ENCODE peak calls at places on chromosomes 16 and 17, in seven cellular contexts. One of them, this sample, is unnamed.
A peak's percentile ranks its signal among the peaks of the same experiment; 100 is the strongest.

GRCh38 chr17:66737524-66737923 is 97.4 kb upstream of the CACNG5 start:
- DNase-seq in WERI-Rb-1: peak; percentile 84
- DNase-seq in tibial artery: peak; percentile 27
- DNase-seq in GM12865: no peak
- DNase-seq in GM10248: no peak
- DNase-seq in fibroblast of lung: peak; percentile 45
- DNase-seq in epithelial cell of proximal tubule: no peak
- DNase-seq in this sample: peak; percentile 35

GRCh38 chr17:64418506-64419339 is 28.1 kb upstream of the PECAM1 start:
- DNase-seq in fibroblast of lung: peak; percentile 89
- DNase-seq in GM10248: peak; percentile 63
- DNase-seq in epithelial cell of proximal tubule: peak; percentile 16
- DNase-seq in tibial artery: no peak
- DNase-seq in WERI-Rb-1: no peak
- DNase-seq in GM12865: peak; percentile 70
- DNase-seq in this sample: peak; percentile 47

GRCh38 chr16:85752511-85753420 is 1.9 kb upstream of the C16orf74 start:
- DNase-seq in tibial artery: no peak
- DNase-seq in GM10248: no peak
- DNase-seq in GM12865: peak; percentile 85
- DNase-seq in WERI-Rb-1: peak; percentile 81
- DNase-seq in epithelial cell of proximal tubule: no peak
- DNase-seq in fibroblast of lung: peak; percentile 34
- DNase-seq in this sample: no peak

GRCh38 chr17:17993366-17993765 is 20.7 kb downstream of the DRC3 start:
- DNase-seq in epithelial cell of proximal tubule: no peak
- DNase-seq in GM10248: no peak
- DNase-seq in tibial artery: no peak
- DNase-seq in fibroblast of lung: no peak
- DNase-seq in WERI-Rb-1: no peak
- DNase-seq in GM12865: no peak
- DNase-seq in this sample: no peak

GRCh38 chr16:997440-998051 is 16.0 kb downstream of the SOX8 start:
- DNase-seq in GM10248: no peak
- DNase-seq in epithelial cell of proximal tubule: no peak
- DNase-seq in fibroblast of lung: peak; percentile 16
- DNase-seq in GM12865: no peak
- DNase-seq in WERI-Rb-1: no peak
- DNase-seq in tibial artery: no peak
- DNase-seq in this sample: no peak

GRCh38 chr16:48082516-48082915 is 73.3 kb downstream of the ABCC12 start:
- DNase-seq in GM10248: no peak
- DNase-seq in WERI-Rb-1: no peak
- DNase-seq in epithelial cell of proximal tubule: no peak
- DNase-seq in fibroblast of lung: peak; percentile 21
- DNase-seq in tibial artery: no peak
- DNase-seq in GM12865: no peak
- DNase-seq in this sample: no peak

GRCh38 chr17:1252203-1252608 is 18.0 kb upstream of the BHLHA9 start:
- DNase-seq in epithelial cell of proximal tubule: no peak
- DNase-seq in tibial artery: no peak
- DNase-seq in GM10248: no peak
- DNase-seq in fibroblast of lung: no peak
- DNase-seq in GM12865: no peak
- DNase-seq in WERI-Rb-1: no peak
- DNase-seq in this sample: no peak

GRCh38 chr16:67092227-67092626 is 17.5 kb upstream of the PHAF1 start:
- DNase-seq in WERI-Rb-1: no peak
- DNase-seq in tibial artery: no peak
- DNase-seq in GM10248: no peak
- DNase-seq in epithelial cell of proximal tubule: no peak
- DNase-seq in GM12865: no peak
- DNase-seq in fibroblast of lung: no peak
- DNase-seq in this sample: no peak

GRCh38 chr17:57636985-57637667 is 108.0 kb downstream of the CCDC182 start:
- DNase-seq in fibroblast of lung: peak; percentile 21
- DNase-seq in tibial artery: no peak
- DNase-seq in GM10248: no peak
- DNase-seq in epithelial cell of proximal tubule: no peak
- DNase-seq in WERI-Rb-1: peak; percentile 95
- DNase-seq in GM12865: peak; percentile 40
- DNase-seq in this sample: no peak

GRCh38 chr17:76772842-76773521 is 35.1 kb downstream of the MFSD11 start:
- DNase-seq in WERI-Rb-1: peak; percentile 92
- DNase-seq in epithelial cell of proximal tubule: no peak
- DNase-seq in fibroblast of lung: peak; percentile 62
- DNase-seq in GM10248: no peak
- DNase-seq in tibial artery: no peak
- DNase-seq in GM12865: no peak
- DNase-seq in this sample: peak; percentile 74

GRCh38 chr16:14447783-14448182 is 182.3 kb downstream of the PARN start:
- DNase-seq in GM12865: no peak
- DNase-seq in epithelial cell of proximal tubule: no peak
- DNase-seq in fibroblast of lung: no peak
- DNase-seq in tibial artery: no peak
- DNase-seq in WERI-Rb-1: no peak
- DNase-seq in GM10248: no peak
- DNase-seq in this sample: no peak

GRCh38 chr17:34725008-34725407 is 145.6 kb downstream of the TMEM132E start:
- DNase-seq in fibroblast of lung: no peak
- DNase-seq in epithelial cell of proximal tubule: no peak
- DNase-seq in GM10248: no peak
- DNase-seq in WERI-Rb-1: no peak
- DNase-seq in tibial artery: no peak
- DNase-seq in GM12865: no peak
- DNase-seq in this sample: no peak

GRCh38 chr17:1267471-1267947 is 2.7 kb upstream of the BHLHA9 start:
- DNase-seq in epithelial cell of proximal tubule: no peak
- DNase-seq in WERI-Rb-1: no peak
- DNase-seq in fibroblast of lung: peak; percentile 12
- DNase-seq in tibial artery: peak; percentile 80
- DNase-seq in GM12865: no peak
- DNase-seq in GM10248: no peak
- DNase-seq in this sample: no peak

GRCh38 chr17:17236295-17237025 is 508 bp downstream of the FLCN start:
- DNase-seq in tibial artery: no peak
- DNase-seq in fibroblast of lung: peak; percentile 14
- DNase-seq in WERI-Rb-1: peak; percentile 15
- DNase-seq in GM12865: peak; percentile 13
- DNase-seq in GM10248: no peak
- DNase-seq in epithelial cell of proximal tubule: no peak
- DNase-seq in this sample: no peak

GRCh38 chr17:13182450-13182849 is 164.6 kb upstream of the ELAC2 start:
- DNase-seq in GM12865: no peak
- DNase-seq in epithelial cell of proximal tubule: no peak
- DNase-seq in fibroblast of lung: no peak
- DNase-seq in GM10248: no peak
- DNase-seq in WERI-Rb-1: no peak
- DNase-seq in tibial artery: no peak
- DNase-seq in this sample: no peak

GRCh38 chr17:43360376-43360738 is 38.4 kb upstream of the ARL4D start:
- DNase-seq in GM12865: no peak
- DNase-seq in epithelial cell of proximal tubule: peak; percentile 47
- DNase-seq in tibial artery: no peak
- DNase-seq in GM10248: peak; percentile 47
- DNase-seq in WERI-Rb-1: peak; percentile 49
- DNase-seq in fibroblast of lung: peak; percentile 79
- DNase-seq in this sample: peak; percentile 57

GRCh38 chr16:23826528-23827244 is 9.1 kb upstream of the PRKCB start:
- DNase-seq in WERI-Rb-1: no peak
- DNase-seq in GM12865: peak; percentile 87
- DNase-seq in tibial artery: no peak
- DNase-seq in GM10248: peak; percentile 46
- DNase-seq in fibroblast of lung: no peak
- DNase-seq in epithelial cell of proximal tubule: no peak
- DNase-seq in this sample: no peak

GRCh38 chr16:12350945-12351344 is 374.4 kb downstream of the SNX29 start:
- DNase-seq in GM10248: no peak
- DNase-seq in GM12865: no peak
- DNase-seq in epithelial cell of proximal tubule: no peak
- DNase-seq in tibial artery: peak; percentile 39
- DNase-seq in WERI-Rb-1: peak; percentile 16
- DNase-seq in fibroblast of lung: no peak
- DNase-seq in this sample: no peak
- TF ChIP-seq CTCF in GM10248: no peak
- TF ChIP-seq CTCF in GM12865: no peak
- TF ChIP-seq CTCF in epithelial cell of proximal tubule: peak; percentile 13
- TF ChIP-seq CTCF in tibial artery: no peak
- TF ChIP-seq CTCF in WERI-Rb-1: peak; percentile 16
- TF ChIP-seq CTCF in fibroblast of lung: no peak
- TF ChIP-seq CTCF in this sample: no peak

DNA sequence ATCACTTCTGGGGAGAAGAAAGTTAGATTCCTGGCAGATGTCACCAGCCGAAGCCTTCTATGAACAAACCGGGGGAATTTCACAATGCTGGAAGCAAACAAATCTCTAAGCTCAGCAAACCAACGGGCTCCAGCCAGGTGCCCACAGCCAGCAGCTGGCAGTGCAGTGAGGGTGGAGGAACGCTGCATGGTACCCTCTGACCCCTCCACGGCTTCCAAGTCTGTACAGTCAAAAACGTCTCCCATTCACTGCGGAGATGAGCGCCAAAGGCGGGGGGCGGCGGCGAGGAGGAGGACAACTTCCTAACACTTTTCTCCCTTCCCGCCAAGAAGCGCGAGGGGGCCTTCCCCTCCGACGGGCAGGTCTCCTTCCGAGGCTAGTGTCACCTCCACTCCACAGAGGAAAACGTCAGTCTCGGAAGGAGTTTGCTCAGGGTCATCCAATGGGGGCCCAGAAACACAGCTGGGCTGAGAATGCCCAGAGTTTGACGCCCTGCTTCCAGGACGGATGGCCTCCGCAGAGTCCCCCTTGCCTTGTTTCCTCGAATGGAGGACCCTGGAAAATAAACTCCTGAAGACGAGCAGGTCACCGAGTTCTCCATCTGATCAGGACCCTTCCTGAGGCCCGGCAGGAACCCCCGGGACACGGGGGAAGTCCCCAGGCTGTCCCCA is 855 bp downstream of the ZNF598 start:
- DNase-seq in epithelial cell of proximal tubule: no peak
- DNase-seq in fibroblast of lung: peak; percentile 59
- DNase-seq in tibial artery: no peak
- DNase-seq in GM12865: peak; percentile 47
- DNase-seq in GM10248: no peak
- DNase-seq in WERI-Rb-1: no peak
- DNase-seq in this sample: no peak
- TF ChIP-seq CTCF in epithelial cell of proximal tubule: no peak
- TF ChIP-seq CTCF in fibroblast of lung: no peak
- TF ChIP-seq CTCF in tibial artery: no peak
- TF ChIP-seq CTCF in GM12865: no peak
- TF ChIP-seq CTCF in GM10248: no peak
- TF ChIP-seq CTCF in WERI-Rb-1: no peak
- TF ChIP-seq CTCF in this sample: no peak

GRCh38 chr17:74373838-74374606 is 6.7 kb downstream of the GPR142 start:
- DNase-seq in WERI-Rb-1: peak; percentile 76
- DNase-seq in epithelial cell of proximal tubule: no peak
- DNase-seq in GM10248: no peak
- DNase-seq in GM12865: no peak
- DNase-seq in tibial artery: no peak
- DNase-seq in fibroblast of lung: no peak
- DNase-seq in this sample: no peak

GRCh38 chr17:74379495-74380085 is 12.3 kb downstream of the GPR142 start:
- DNase-seq in GM10248: peak; percentile 92
- DNase-seq in GM12865: peak; percentile 87
- DNase-seq in fibroblast of lung: peak; percentile 74
- DNase-seq in epithelial cell of proximal tubule: no peak
- DNase-seq in tibial artery: peak; percentile 94
- DNase-seq in WERI-Rb-1: peak; percentile 97
- DNase-seq in this sample: peak; percentile 32

GRCh38 chr17:74371653-74372147 is 4.4 kb downstream of the GPR142 start:
- DNase-seq in GM12865: no peak
- DNase-seq in epithelial cell of proximal tubule: no peak
- DNase-seq in tibial artery: no peak
- DNase-seq in fibroblast of lung: no peak
- DNase-seq in WERI-Rb-1: no peak
- DNase-seq in GM10248: no peak
- DNase-seq in this sample: no peak

GRCh38 chr17:74372426-74372825 is 5.1 kb downstream of the GPR142 start:
- DNase-seq in GM10248: no peak
- DNase-seq in WERI-Rb-1: no peak
- DNase-seq in GM12865: no peak
- DNase-seq in fibroblast of lung: no peak
- DNase-seq in tibial artery: no peak
- DNase-seq in epithelial cell of proximal tubule: no peak
- DNase-seq in this sample: no peak

DNA sequence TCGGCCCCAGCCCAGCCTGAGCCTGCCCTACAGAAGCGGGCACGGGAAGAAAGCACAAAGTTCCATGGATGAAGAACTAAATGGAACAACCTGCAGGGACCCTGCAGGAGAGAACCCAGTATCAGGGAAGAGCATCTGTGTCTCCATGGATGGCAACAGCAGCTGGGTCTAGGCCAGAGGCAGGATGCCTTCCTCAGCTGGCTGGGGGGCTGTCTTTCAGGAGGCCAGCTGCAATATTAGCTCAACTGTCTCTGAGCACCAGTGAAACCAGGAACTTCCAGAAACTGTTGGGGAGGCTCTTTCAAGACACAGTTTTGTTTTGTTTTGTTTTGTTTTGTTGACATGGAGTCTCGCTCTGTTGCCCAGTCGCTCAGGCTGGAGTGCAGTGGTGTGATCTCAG is 7.5 kb downstream of the GPR142 start:
- DNase-seq in fibroblast of lung: no peak
- DNase-seq in epithelial cell of proximal tubule: no peak
- DNase-seq in WERI-Rb-1: no peak
- DNase-seq in GM10248: no peak
- DNase-seq in tibial artery: no peak
- DNase-seq in GM12865: no peak
- DNase-seq in this sample: no peak
- TF ChIP-seq CTCF in fibroblast of lung: no peak
- TF ChIP-seq CTCF in epithelial cell of proximal tubule: no peak
- TF ChIP-seq CTCF in WERI-Rb-1: no peak
- TF ChIP-seq CTCF in GM10248: no peak
- TF ChIP-seq CTCF in tibial artery: no peak
- TF ChIP-seq CTCF in GM12865: no peak
- TF ChIP-seq CTCF in this sample: no peak

GRCh38 chr16:30053376-30054015 is 12.1 kb upstream of the ALDOA start:
- DNase-seq in tibial artery: no peak
- DNase-seq in GM10248: no peak
- DNase-seq in GM12865: no peak
- DNase-seq in WERI-Rb-1: no peak
- DNase-seq in epithelial cell of proximal tubule: no peak
- DNase-seq in fibroblast of lung: no peak
- DNase-seq in this sample: no peak

GRCh38 chr16:30052671-30053372 is 12.7 kb upstream of the ALDOA start:
- DNase-seq in fibroblast of lung: peak; percentile 88
- DNase-seq in WERI-Rb-1: peak; percentile 96
- DNase-seq in GM12865: peak; percentile 96
- DNase-seq in tibial artery: peak; percentile 96
- DNase-seq in GM10248: peak; percentile 97
- DNase-seq in epithelial cell of proximal tubule: no peak
- DNase-seq in this sample: peak; percentile 75

GRCh38 chr16:30054451-30054850 is 11.1 kb upstream of the ALDOA start:
- DNase-seq in fibroblast of lung: no peak
- DNase-seq in WERI-Rb-1: peak; percentile 20
- DNase-seq in GM10248: no peak
- DNase-seq in tibial artery: no peak
- DNase-seq in epithelial cell of proximal tubule: no peak
- DNase-seq in GM12865: no peak
- DNase-seq in this sample: no peak

GRCh38 chr16:30051518-30051917 is 14.0 kb upstream of the ALDOA start:
- DNase-seq in GM10248: no peak
- DNase-seq in epithelial cell of proximal tubule: no peak
- DNase-seq in fibroblast of lung: no peak
- DNase-seq in GM12865: no peak
- DNase-seq in WERI-Rb-1: no peak
- DNase-seq in tibial artery: no peak
- DNase-seq in this sample: no peak

GRCh38 chr16:30054959-30055553 is 10.5 kb upstream of the ALDOA start:
- DNase-seq in epithelial cell of proximal tubule: no peak
- DNase-seq in tibial artery: no peak
- DNase-seq in GM12865: peak; percentile 65
- DNase-seq in fibroblast of lung: no peak
- DNase-seq in GM10248: peak; percentile 70
- DNase-seq in WERI-Rb-1: peak; percentile 84
- DNase-seq in this sample: no peak
- TF ChIP-seq CTCF in epithelial cell of proximal tubule: peak; percentile 75
- TF ChIP-seq CTCF in tibial artery: peak; percentile 6
- TF ChIP-seq CTCF in GM12865: peak; percentile 75
- TF ChIP-seq CTCF in fibroblast of lung: peak; percentile 58
- TF ChIP-seq CTCF in GM10248: peak; percentile 78
- TF ChIP-seq CTCF in WERI-Rb-1: peak; percentile 93
- TF ChIP-seq CTCF in this sample: peak; percentile 46